ENCODE peak calls at places on chromosomes 16 and 17, in six cellular contexts. J is pancreas, I is sigmoid colon, A is BE2C, S is cardiac fibroblast, Q is IMR-90. F is an unnamed sample.
A peak's percentile ranks its signal among the peaks of the same experiment; 100 is the strongest.

GRCh38 chr17:48351916-48352332 is 78.1 kb downstream of the SKAP1 start:
- DNase-seq in J (no peak), I (no peak), A (no peak), S (peak; percentile 62), Q (peak; percentile 67), F (peak; percentile 59)

GRCh38 chr16:56628486-56629035 is 3.0 kb downstream of the MT1E start:
- DNase-seq in J (no peak), I (no peak), A (no peak), S (no peak), Q (no peak), F (peak; percentile 14)

GRCh38 chr16:1812732-1813163 is 13.9 kb downstream of the HAGH start:
- DNase-seq in J (peak; percentile 91), I (peak; percentile 78), A (peak; percentile 79), S (peak; percentile 89), Q (peak; percentile 85), F (peak; percentile 74)

GRCh38 chr16:50699345-50700159 is 6.1 kb downstream of the NOD2 start:
- DNase-seq in J (peak; percentile 51), I (no peak), A (no peak), S (peak; percentile 21), Q (peak; percentile 12), F (peak; percentile 65)

GRCh38 chr17:49353607-49354006 is 8.4 kb downstream of the ZNF652 start:
- DNase-seq in J (no peak), I (no peak), A (no peak), S (no peak), Q (peak; percentile 59), F (no peak)

GRCh38 chr17:36978810-36979584 is 30.2 kb downstream of the AATF start:
- DNase-seq in J (no peak), I (no peak), A (no peak), S (peak; percentile 8), Q (no peak), F (peak; percentile 33)

GRCh38 chr16:64866026-64866425 is 255.8 kb downstream of the CDH11 start:
- DNase-seq in J (no peak), I (no peak), A (no peak), S (no peak), Q (peak; percentile 36), F (peak; percentile 12)

GRCh38 chr17:78993241-78993956 is 13.7 kb upstream of the LGALS3BP start:
- DNase-seq in J (peak; percentile 30), I (peak; percentile 67), A (peak; percentile 79), S (peak; percentile 65), Q (peak; percentile 41), F (peak; percentile 29)

GRCh38 chr17:14048169-14048568 is 21.1 kb upstream of the COX10 start:
- DNase-seq in J (no peak), I (no peak), A (no peak), S (no peak), Q (no peak), F (no peak)

GRCh38 chr17:80220709-80221215 is 535 bp downstream of the SLC26A11 start:
- DNase-seq in J (peak; percentile 63), I (peak; percentile 78), A (no peak), S (peak; percentile 14), Q (no peak), F (no peak)

GRCh38 chr17:64441772-64442549 is 7.0 kb upstream of the MILR1 start:
- DNase-seq in J (no peak), I (peak; percentile 66), A (no peak), S (peak; percentile 79), Q (peak; percentile 54), F (peak; percentile 65)

GRCh38 chr16:25148568-25149215 is 37.1 kb downstream of the LCMT1 start:
- DNase-seq in J (no peak), I (no peak), A (peak; percentile 26), S (no peak), Q (no peak), F (no peak)

GRCh38 chr16:4517812-4518211 is 20.8 kb downstream of the CDIP1 start:
- DNase-seq in J (no peak), I (no peak), A (peak; percentile 77), S (peak; percentile 50), Q (peak; percentile 46), F (no peak)

GRCh38 chr17:8226536-8227237 is 16.3 kb upstream of the AURKB start:
- DNase-seq in J (peak; percentile 74), I (peak; percentile 90), A (peak; percentile 66), S (peak; percentile 94), Q (peak; percentile 91), F (peak; percentile 91)

GRCh38 chr17:29250666-29251065 is 4.0 kb downstream of the CRYBA1 start:
- DNase-seq in J (no peak), I (no peak), A (no peak), S (peak; percentile 28), Q (peak; percentile 93), F (peak; percentile 71)

GRCh38 chr17:31144427-31144826 is 49.6 kb downstream of the NF1 start:
- DNase-seq in J (no peak), I (no peak), A (no peak), S (no peak), Q (no peak), F (no peak)

GRCh38 chr17:1641065-1641403 is 4.5 kb downstream of the SCARF1 start:
- DNase-seq in J (no peak), I (no peak), A (no peak), S (no peak), Q (no peak), F (no peak)

GRCh38 chr16:30122621-30123160 is 329 bp downstream of the MAPK3 start:
- DNase-seq in J (no peak), I (no peak), A (no peak), S (peak; percentile 36), Q (no peak), F (no peak)

GRCh38 chr16:68404736-68405345 is 43.5 kb downstream of the SMPD3 start:
- DNase-seq in J (no peak), I (no peak), A (no peak), S (no peak), Q (no peak), F (no peak)

GRCh38 chr17:66405836-66406679 is 103.6 kb downstream of the PRKCA start:
- DNase-seq in J (no peak), I (no peak), A (peak; percentile 50), S (peak; percentile 20), Q (no peak), F (peak; percentile 49)

GRCh38 chr17:77767148-77767547 is 191.4 kb upstream of the TNRC6C start:
- DNase-seq in J (no peak), I (no peak), A (no peak), S (no peak), Q (no peak), F (no peak)

GRCh38 chr17:54992797-54993639 is 24.5 kb downstream of the STXBP4 start:
- DNase-seq in J (no peak), I (no peak), A (peak; percentile 26), S (peak; percentile 66), Q (peak; percentile 54), F (peak; percentile 57)

GRCh38 chr17:77640242-77640641 is 318.3 kb upstream of the TNRC6C start:
- DNase-seq in J (no peak), I (no peak), A (no peak), S (no peak), Q (no peak), F (no peak)

DNA sequence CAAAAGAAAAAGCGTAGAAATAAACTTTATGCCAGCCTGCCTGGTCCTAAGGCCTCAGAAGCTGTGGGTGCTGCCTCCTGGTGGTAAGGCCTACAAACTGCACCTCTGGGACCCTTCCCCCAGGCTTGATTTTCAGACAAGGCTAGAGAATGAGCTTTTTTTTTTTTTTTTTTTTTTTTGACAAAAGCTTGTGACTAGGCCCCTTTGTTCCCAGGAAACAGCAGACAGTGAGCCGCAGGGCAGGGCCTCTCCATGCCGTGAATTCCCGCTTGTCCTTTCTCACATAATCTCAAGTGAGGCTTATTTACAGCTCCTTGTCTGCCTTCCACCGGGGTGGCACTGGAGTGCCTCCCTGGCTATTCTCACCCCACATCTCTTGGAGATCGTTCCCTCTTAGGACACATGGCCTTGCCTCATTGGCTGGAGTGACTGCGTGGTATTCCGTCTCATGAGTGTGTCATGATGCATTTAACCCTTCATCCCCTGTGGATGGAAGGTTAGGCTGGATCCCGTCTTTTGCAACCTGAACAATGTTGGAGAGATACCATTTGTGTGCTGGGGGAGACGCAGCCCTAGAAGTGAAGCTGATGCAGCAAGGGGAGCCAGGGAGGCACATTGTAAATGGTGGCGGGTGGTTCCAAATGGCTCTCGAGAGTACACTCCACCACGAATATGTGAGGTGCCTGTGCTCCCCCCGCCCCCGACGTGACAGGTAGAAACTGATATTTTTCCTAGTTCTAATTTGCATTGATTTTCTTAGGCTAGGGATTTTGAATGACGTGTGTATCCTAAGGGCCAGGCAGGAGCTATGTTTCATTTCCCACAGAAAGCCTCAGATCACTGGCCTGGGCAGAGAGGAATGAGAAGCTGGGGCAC is 49.6 kb downstream of the USP22 start:
- DNase-seq in J (peak; percentile 80), I (peak; percentile 84), A (peak; percentile 32), S (peak; percentile 89), Q (peak; percentile 71), F (peak; percentile 62)
- TF ChIP-seq CTCF in J (peak; percentile 80), I (peak; percentile 89), A (peak; percentile 79), S (peak; percentile 97), Q (peak; percentile 93), F (peak; percentile 99)

DNA sequence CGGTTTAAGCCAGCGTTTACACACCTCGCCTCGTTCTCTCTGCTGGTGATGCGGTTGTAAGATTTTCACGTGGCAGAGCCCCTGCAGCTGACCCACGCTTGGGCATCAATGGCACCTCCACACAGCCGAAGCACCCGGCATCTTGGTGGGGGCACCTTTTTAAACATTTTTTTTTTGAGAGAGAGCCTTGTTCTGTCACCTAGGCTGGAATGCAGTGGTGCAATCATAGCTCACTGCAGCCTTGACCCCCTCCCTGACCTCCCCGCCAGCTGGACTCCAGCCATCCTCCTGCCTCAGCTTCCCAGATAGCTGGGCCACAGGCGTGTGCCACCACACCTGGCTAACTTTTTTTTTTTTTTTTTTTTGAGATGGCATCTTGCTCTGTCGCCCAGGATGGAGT is 4.9 kb downstream of the WDR90 start:
- DNase-seq in J (no peak), I (no peak), A (no peak), S (no peak), Q (no peak), F (no peak)
- H3K4me3 ChIP-seq in J (no peak overlapping the region), I (no peak overlapping the region), A (no peak overlapping the region), S (no peak overlapping the region), Q (no peak overlapping the region), F (no peak overlapping the region)

GRCh38 chr17:6422654-6423241 is 12.2 kb downstream of the AIPL1 start:
- DNase-seq in J (no peak), I (no peak), A (no peak), S (no peak), Q (no peak), F (no peak)
- TF ChIP-seq CTCF in J (no peak), I (no peak), A (no peak), S (no peak), Q (no peak), F (no peak)

GRCh38 chr17:39954876-39955275 is 7.9 kb upstream of the GSDMA start:
- DNase-seq in J (no peak), I (no peak), A (no peak), S (no peak), Q (no peak), F (no peak)

GRCh38 chr17:39951924-39952664 is 10.7 kb upstream of the GSDMA start:
- DNase-seq in J (no peak), I (peak; percentile 71), A (no peak), S (no peak), Q (no peak), F (no peak)

GRCh38 chr17:39955726-39956225 is 7.0 kb upstream of the GSDMA start:
- DNase-seq in J (no peak), I (no peak), A (no peak), S (no peak), Q (no peak), F (no peak)

GRCh38 chr17:39952665-39953470 is 9.9 kb upstream of the GSDMA start:
- DNase-seq in J (peak; percentile 99), I (peak; percentile 99), A (peak; percentile 99), S (peak; percentile 98), Q (peak; percentile 92), F (peak; percentile 95)

GRCh38 chr17:39953471-39953888 is 9.3 kb upstream of the GSDMA start:
- DNase-seq in J (no peak), I (no peak), A (no peak), S (no peak), Q (no peak), F (no peak)
- H3K4me3 ChIP-seq in J (peak overlapping the region; percentile 26), I (peak overlapping the region; percentile 37), A (peak overlapping the region; percentile 42), S (peak overlapping the region; percentile 37), Q (peak overlapping the region; percentile 38), F (peak overlapping the region; percentile 53)